ENCODE peak calls at places on chromosomes 13 and 19, in nine cellular contexts. X, O, D, T, F, W, V, E and R are unnamed samples.
A peak's percentile ranks its signal among the peaks of the same experiment; 100 is the strongest.

GRCh38 chr13:97659602-97660001 is 225.6 kb downstream of the RAP2A start:
- DNase-seq in W (peak; percentile 13), D (no peak), X (peak; percentile 43), E (no peak), F (no peak), O (no peak), T (no peak), V (no peak), R (no peak)

GRCh38 chr19:18420931-18421330 is 1.7 kb downstream of the SSBP4 start:
- DNase-seq in O (no peak), E (no peak), F (no peak), T (no peak), W (no peak), X (no peak), D (no peak), V (no peak), R (no peak)

GRCh38 chr19:46766569-46767317 is 20.5 kb upstream of the STRN4 start:
- DNase-seq in V (peak; percentile 56), T (peak; percentile 63), W (peak; percentile 54), F (no peak), D (peak; percentile 43), X (no peak), O (peak; percentile 46), E (no peak), R (no peak)

GRCh38 chr13:33784738-33785137 is 33.2 kb upstream of the RFC3 start:
- DNase-seq in V (no peak), X (no peak), F (no peak), T (no peak), W (no peak), E (no peak), O (no peak), D (no peak), R (no peak)

GRCh38 chr13:41352935-41353801 is 42.1 kb downstream of the NAA16 start:
- DNase-seq in O (peak; percentile 44), W (peak; percentile 65), V (peak; percentile 47), E (peak; percentile 9), X (peak; percentile 51), D (peak; percentile 10), F (no peak), T (peak; percentile 45), R (no peak)

GRCh38 chr13:95641961-95642621 is 2.4 kb downstream of the DZIP1 start:
- DNase-seq in X (peak; percentile 73), V (no peak), T (no peak), E (no peak), F (no peak), W (peak; percentile 76), D (no peak), O (no peak), R (no peak)

GRCh38 chr19:2186071-2186846 is 22.5 kb downstream of the DOT1L start:
- DNase-seq in E (no peak), T (no peak), D (no peak), O (no peak), V (no peak), W (no peak), X (peak; percentile 85), F (peak; percentile 98), R (no peak)

GRCh38 chr13:32314968-32315254 is 252 bp downstream of the ZAR1L start:
- DNase-seq in X (peak; percentile 66), W (peak; percentile 70), V (peak; percentile 66), T (peak; percentile 6), E (no peak), F (no peak), O (peak; percentile 70), D (no peak), R (no peak)

GRCh38 chr19:18232540-18233223 is 6.4 kb upstream of the PDE4C start:
- DNase-seq in E (no peak), O (no peak), V (no peak), F (no peak), X (peak; percentile 57), T (no peak), D (no peak), W (peak; percentile 41), R (no peak)

GRCh38 chr13:58056411-58056810 is 424.9 kb downstream of the PCDH17 start:
- DNase-seq in O (no peak), W (no peak), T (no peak), E (no peak), D (no peak), F (no peak), V (no peak), X (peak; percentile 61), R (no peak)

GRCh38 chr19:1851581-1852293 is 3.5 kb upstream of the REXO1 start:
- DNase-seq in E (no peak), V (peak; percentile 69), O (peak; percentile 79), T (no peak), X (no peak), W (no peak), D (no peak), F (no peak), R (no peak)

GRCh38 chr13:111204438-111205177 is 89.5 kb downstream of the ARHGEF7 start:
- DNase-seq in O (no peak), X (peak; percentile 85), T (no peak), W (peak; percentile 58), E (no peak), D (no peak), V (no peak), F (peak; percentile 56), R (no peak)

GRCh38 chr19:33815410-33816340 is 19.0 kb downstream of the KCTD15 start:
- DNase-seq in D (no peak), F (no peak), W (peak; percentile 27), T (no peak), E (no peak), V (no peak), O (no peak), X (no peak), R (no peak)

GRCh38 chr19:49862411-49863253 is 4.7 kb downstream of the PNKP start:
- DNase-seq in V (no peak), X (no peak), E (no peak), O (no peak), W (no peak), D (no peak), T (no peak), F (no peak), R (no peak)

GRCh38 chr19:48400018-48400742 is 6.7 kb downstream of the GRIN2D start:
- DNase-seq in T (no peak), F (no peak), D (no peak), W (peak; percentile 92), E (no peak), X (peak; percentile 70), V (no peak), O (no peak), R (no peak)

GRCh38 chr13:98693756-98694155 is 58.7 kb downstream of the SLC15A1 start:
- DNase-seq in W (no peak), V (no peak), T (no peak), D (no peak), F (no peak), X (no peak), O (no peak), E (no peak), R (no peak)

GRCh38 chr19:49543032-49543431 is 15.2 kb downstream of the RCN3 start:
- DNase-seq in E (no peak), X (no peak), O (no peak), F (no peak), D (no peak), T (no peak), V (no peak), W (no peak), R (no peak)

GRCh38 chr19:50817941-50818858 is 5.4 kb downstream of the KLK1 start:
- DNase-seq in V (no peak), F (no peak), E (no peak), D (no peak), O (no peak), T (no peak), W (no peak), X (peak; percentile 77), R (no peak)

GRCh38 chr19:55082023-55082851 is 6.6 kb downstream of the EPS8L1 start:
- DNase-seq in E (no peak), F (no peak), O (no peak), V (peak; percentile 18), X (peak; percentile 44), T (no peak), W (peak; percentile 43), D (no peak), R (no peak)

GRCh38 chr13:28568286-28568685 is 73.4 kb upstream of the FLT1 start:
- DNase-seq in O (no peak), X (peak; percentile 37), W (no peak), V (no peak), F (no peak), T (no peak), D (no peak), E (no peak), R (no peak)

GRCh38 chr19:8515317-8515716 is 1.4 kb upstream of the ZNF414 start:
- DNase-seq in D (no peak), E (no peak), X (no peak), F (no peak), O (peak; percentile 55), W (no peak), V (peak; percentile 66), T (no peak), R (no peak)

GRCh38 chr13:97339019-97339988 is 94.7 kb upstream of the RAP2A start:
- DNase-seq in W (peak; percentile 88), F (peak; percentile 82), E (no peak), O (no peak), D (no peak), T (no peak), V (no peak), X (peak; percentile 57), R (no peak)

GRCh38 chr19:41299755-41300089 is 10.2 kb upstream of the CCDC97 start:
- DNase-seq in F (no peak), V (peak; percentile 69), T (no peak), W (peak; percentile 44), O (peak; percentile 53), X (peak; percentile 64), E (no peak), D (no peak), R (no peak)

GRCh38 chr19:48724796-48725753 is 5.5 kb upstream of the MAMSTR start:
- DNase-seq in E (peak; percentile 51), T (peak; percentile 45), W (peak; percentile 93), F (no peak), V (no peak), D (no peak), X (peak; percentile 73), O (peak; percentile 26), R (no peak)

GRCh38 chr19:2142173-2142829 is 9.1 kb downstream of the AP3D1 start:
- DNase-seq in D (no peak), F (no peak), X (no peak), E (no peak), T (no peak), O (no peak), W (no peak), V (no peak), R (no peak)